ENCODE peak calls at places on chromosome 12, in seven cellular contexts. O, P, Z, X, U, W and R are unnamed samples.
A peak's percentile ranks its signal among the peaks of the same experiment; 100 is the strongest.

GRCh38 chr12:96258451-96258933 is 64.3 kb downstream of the ELK3 start:
- DNase-seq in U (no peak), P (no peak), Z (peak; percentile 73), O (peak; percentile 53), W (peak; percentile 60), X (no peak), R (peak; percentile 93)

GRCh38 chr12:9787340-9787737 is 26.6 kb upstream of the CD69 start:
- DNase-seq in X (no peak), O (peak; percentile 46), P (no peak), W (peak; percentile 61), Z (peak; percentile 74), U (no peak), R (no peak)

GRCh38 chr12:28966049-28966778 is 182.9 kb upstream of the FAR2 start:
- DNase-seq in X (no peak), Z (peak; percentile 81), U (peak; percentile 80), O (peak; percentile 20), P (no peak), W (peak; percentile 77), R (peak; percentile 26)

GRCh38 chr12:112535017-112535416 is 116.3 kb downstream of the PTPN11 start:
- DNase-seq in U (no peak), O (no peak), Z (no peak), P (no peak), X (no peak), W (no peak), R (no peak)

GRCh38 chr12:30622509-30622908 is 73.2 kb downstream of the IPO8 start:
- DNase-seq in W (peak; percentile 61), X (no peak), P (no peak), O (peak; percentile 73), U (no peak), Z (peak; percentile 70), R (peak; percentile 15)

GRCh38 chr12:124742111-124742510 is 121.6 kb downstream of the SCARB1 start:
- DNase-seq in O (no peak), X (no peak), Z (no peak), P (no peak), W (no peak), U (peak; percentile 86), R (no peak)

GRCh38 chr12:10409387-10409786 is at the start of gene KLRC4:
- DNase-seq in P (no peak), U (no peak), W (no peak), Z (peak; percentile 3), O (peak; percentile 16), X (no peak), R (peak; percentile 17)

GRCh38 chr12:89117448-89118034 is 234.8 kb downstream of the DUSP6 start:
- DNase-seq in O (peak; percentile 2), Z (no peak), U (peak; percentile 74), P (no peak), X (no peak), W (no peak), R (peak; percentile 13)

GRCh38 chr12:106855221-106855758 is 80.8 kb downstream of the RIC8B start:
- DNase-seq in U (no peak), W (no peak), P (no peak), O (no peak), X (no peak), Z (no peak), R (no peak)

GRCh38 chr12:1848741-1849140 is 28.4 kb downstream of the LRTM2 start:
- DNase-seq in U (no peak), Z (no peak), X (peak; percentile 21), O (no peak), P (no peak), W (no peak), R (no peak)

GRCh38 chr12:121009744-121010143 is 6.5 kb downstream of the C12orf43 start:
- DNase-seq in Z (peak; percentile 28), X (peak; percentile 82), O (peak; percentile 42), W (peak; percentile 22), U (peak; percentile 76), P (no peak), R (peak; percentile 57)

GRCh38 chr12:56297400-56297799 is 2.7 kb downstream of the CS start:
- DNase-seq in U (no peak), P (no peak), Z (no peak), X (no peak), O (no peak), W (no peak), R (no peak)

GRCh38 chr12:31431721-31432120 is 105.8 kb upstream of the SINHCAF start:
- DNase-seq in U (no peak), W (peak; percentile 30), O (peak; percentile 71), X (no peak), Z (peak; percentile 24), P (no peak), R (no peak)

GRCh38 chr12:26614217-26614616 is 218.8 kb downstream of the ITPR2 start:
- DNase-seq in U (no peak), O (peak; percentile 26), W (no peak), X (no peak), Z (peak; percentile 6), P (no peak), R (peak; percentile 62)
- TF ChIP-seq CTCF in U (no peak), O (peak; percentile 57), W (peak; percentile 40), X (peak; percentile 37), Z (peak; percentile 35), P (peak; percentile 82), R (peak; percentile 84)

GRCh38 chr12:119775246-119775895 is 101.7 kb downstream of the CIT start:
- DNase-seq in P (no peak), W (no peak), O (no peak), Z (no peak), U (no peak), X (no peak), R (peak; percentile 15)
- H3K36me3 ChIP-seq in P (peaks cover 6% of the 10 kb centered on the region), W (peaks cover 14% of the 10 kb centered on the region), O (peaks cover 9% of the 10 kb centered on the region), Z (peaks cover 4% of the 10 kb centered on the region), U (peaks cover 18% of the 10 kb centered on the region), X (no peaks in the 10 kb centered on the region), R (peaks cover 32% of the 10 kb centered on the region)

GRCh38 chr12:6460751-6461371 is 9.0 kb downstream of the TAPBPL start:
- DNase-seq in Z (no peak), X (no peak), P (no peak), O (no peak), W (no peak), U (no peak), R (no peak)

GRCh38 chr12:6462234-6462995 is 8.1 kb downstream of the VAMP1 start:
- DNase-seq in Z (no peak), W (no peak), O (no peak), P (no peak), X (no peak), U (no peak), R (no peak)

GRCh38 chr12:6463211-6463610 is 7.3 kb downstream of the VAMP1 start:
- DNase-seq in O (no peak), X (no peak), W (no peak), Z (no peak), P (no peak), U (no peak), R (no peak)

GRCh38 chr12:6463858-6464257 is 6.6 kb downstream of the VAMP1 start:
- DNase-seq in O (no peak), Z (no peak), X (no peak), W (no peak), U (no peak), P (no peak), R (no peak)

DNA sequence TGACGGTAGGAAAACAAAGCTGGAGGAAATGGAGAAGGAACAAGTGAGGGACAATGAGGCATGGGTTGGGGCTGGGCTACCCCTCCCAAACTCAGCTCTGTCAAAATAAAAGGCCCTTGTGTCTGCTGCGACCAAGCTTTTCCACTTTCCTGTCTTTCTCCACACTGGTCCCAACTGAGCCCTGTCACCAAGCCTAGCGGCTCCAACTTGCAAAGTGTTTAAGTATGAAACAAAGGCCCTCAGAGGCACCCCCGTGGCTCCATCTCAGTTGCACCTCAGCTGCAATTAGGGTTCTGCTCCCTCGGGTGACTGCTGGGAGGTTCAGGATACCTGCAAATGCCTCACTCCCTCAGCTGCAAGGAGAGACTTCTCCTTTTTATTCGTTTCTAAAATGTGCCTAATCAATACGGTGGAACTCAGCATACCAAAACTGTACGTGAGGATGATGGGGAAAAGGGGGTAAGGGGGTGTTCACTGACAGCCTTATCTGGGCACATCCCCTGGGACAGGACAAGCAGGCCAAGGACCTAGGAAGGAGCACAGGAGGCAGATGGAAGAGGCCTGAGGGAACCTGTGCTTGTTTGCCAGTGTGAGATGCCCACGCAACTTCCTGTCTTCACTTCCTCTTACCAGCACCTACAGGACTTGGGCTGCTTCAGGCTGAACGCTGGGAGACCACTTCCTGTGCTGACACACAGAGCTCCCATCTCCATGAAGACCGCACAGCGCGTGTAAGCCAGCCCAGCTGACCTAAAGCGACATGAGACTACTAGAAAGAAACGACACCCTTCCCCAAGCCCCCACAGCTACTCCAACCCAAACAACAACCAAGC is 8.9 kb downstream of the VAMP1 start:
- DNase-seq in Z (no peak), U (peak; percentile 62), W (no peak), X (peak; percentile 96), O (peak; percentile 45), P (no peak), R (no peak)
- H3K4me3 ChIP-seq in Z (no peak overlapping the region), U (no peak overlapping the region), W (no peak overlapping the region), X (no peak overlapping the region), O (no peak overlapping the region), P (no peak overlapping the region), R (no peak overlapping the region)

DNA sequence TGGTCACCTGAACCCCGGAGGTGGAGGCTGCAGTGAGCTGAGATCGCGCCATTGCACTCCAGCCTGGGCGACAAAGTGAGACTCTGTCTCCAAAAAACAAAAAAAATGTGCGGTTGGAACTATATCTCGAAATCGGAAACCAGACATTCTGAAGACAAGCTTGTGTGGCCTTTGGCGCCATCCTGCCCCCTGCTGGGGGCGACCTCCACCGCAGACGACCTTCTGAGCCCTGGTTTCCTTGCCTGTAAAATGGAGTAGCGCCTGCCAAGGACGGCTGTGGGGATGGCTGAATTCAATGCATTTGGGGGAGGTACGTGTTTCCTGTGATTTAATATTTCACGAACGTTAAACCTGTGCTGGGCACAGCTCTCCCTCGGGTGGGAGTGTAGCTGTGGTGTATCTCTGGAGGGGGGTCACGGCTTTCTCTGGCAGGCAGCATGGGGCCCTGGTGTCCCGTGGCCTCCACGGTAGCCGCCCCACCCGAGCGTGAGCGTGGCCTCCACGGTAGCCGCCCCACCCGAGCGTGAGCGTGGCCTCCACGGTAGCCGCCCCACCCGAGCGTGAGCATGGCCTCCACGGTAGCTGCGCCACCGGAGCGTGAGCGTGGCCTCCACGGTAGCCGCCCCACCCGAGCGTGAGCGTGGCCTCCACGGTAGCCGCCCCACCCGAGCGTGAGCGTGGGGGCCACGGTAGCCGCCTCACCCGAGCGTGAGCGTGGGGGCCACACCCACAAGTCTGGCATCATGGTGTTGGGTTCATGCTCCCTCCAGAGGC is 55.3 kb downstream of the LRCOL1 start:
- DNase-seq in O (no peak), U (no peak), P (no peak), X (no peak), Z (no peak), W (no peak), R (peak; percentile 37)
- TF ChIP-seq CTCF in O (peak; percentile 26), U (no peak), P (peak; percentile 80), X (peak; percentile 22), Z (no peak), W (peak; percentile 5), R (peak; percentile 43)

DNA sequence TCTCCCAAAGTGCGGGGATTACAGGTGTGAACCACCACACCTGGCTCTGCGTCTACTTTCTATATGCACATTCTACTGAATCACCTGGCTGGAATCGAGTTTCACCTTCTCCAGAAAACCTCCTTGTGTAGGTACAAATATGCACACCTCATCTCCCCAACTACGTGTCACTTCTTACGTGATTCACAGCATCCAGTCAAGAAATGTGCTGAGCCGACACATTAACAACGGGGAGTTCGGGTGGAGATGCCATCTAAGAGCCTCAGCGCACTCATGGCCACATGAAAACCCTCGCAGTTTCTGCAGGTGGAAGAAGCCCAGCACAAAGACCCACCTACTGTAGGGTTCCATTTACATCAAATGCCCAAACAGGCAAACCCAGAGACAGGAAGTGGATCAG is 29.3 kb downstream of the P2RX2 start:
- DNase-seq in U (no peak), X (no peak), P (no peak), Z (no peak), O (no peak), W (no peak), R (no peak)
- H3K36me3 ChIP-seq in U (peaks cover 92% of the 10 kb centered on the region), X (no peaks in the 10 kb centered on the region), P (peaks cover 3% of the 10 kb centered on the region), Z (peaks cover 9% of the 10 kb centered on the region), O (peaks cover 32% of the 10 kb centered on the region), W (peaks cover 5% of the 10 kb centered on the region), R (peaks cover 89% of the 10 kb centered on the region)